ENCODE peak calls at places on chromosomes 4 and X, in four cellular contexts. G is suprapubic skin, K is right lobe of liver, O is pancreas. I is an unnamed sample. For H3K27me3 and H3K36me3, the result is how much of the 10 kb centered on the place peaks cover.

GRCh38 chrX:155108427-155108826 is 37.1 kb downstream of the BRCC3 start:
- DNase-seq in G (no peak), K (no peak), O (no peak), I (no peak)

GRCh38 chr4:113077611-113078010 is 28.2 kb downstream of the ANK2 start:
- DNase-seq in G (no peak), K (no peak), O (no peak), I (no peak)

GRCh38 chr4:26048378-26048882 is 134.4 kb downstream of the SMIM20 start:
- DNase-seq in G (peak), K (no peak), O (no peak), I (peak)

GRCh38 chrX:100648601-100649417 is 4.8 kb downstream of the SRPX2 start:
- DNase-seq in G (no peak), K (no peak), O (no peak), I (no peak)

GRCh38 chr4:8559011-8559410 is 21.2 kb upstream of the GPR78 start:
- DNase-seq in G (peak), K (no peak), O (peak), I (no peak)

GRCh38 chr4:153555730-153556440 is 89.7 kb downstream of the TMEM131L start:
- DNase-seq in G (no peak), K (peak), O (peak), I (peak)

GRCh38 chr4:145230726-145231125 is 50.3 kb upstream of the OTUD4 start:
- DNase-seq in G (no peak), K (no peak), O (no peak), I (no peak)

GRCh38 chrX:8815460-8816065 is 14.4 kb upstream of the FAM9A start:
- DNase-seq in G (no peak), K (no peak), O (no peak), I (no peak)

GRCh38 chr4:24664956-24665355 is 80.6 kb upstream of the DHX15 start:
- DNase-seq in G (no peak), K (no peak), O (no peak), I (no peak)

GRCh38 chr4:72966652-72967051 is 102.9 kb downstream of the COX18 start:
- DNase-seq in G (no peak), K (no peak), O (no peak), I (no peak)

GRCh38 chr4:143083811-143084472 is 100.8 kb upstream of the USP38 start:
- DNase-seq in G (no peak), K (no peak), O (no peak), I (no peak)

GRCh38 chr4:154018659-154019058 is 229.8 kb upstream of the SFRP2 start:
- DNase-seq in G (no peak), K (no peak), O (no peak), I (no peak)

GRCh38 chr4:125639182-125639621 is 324.4 kb downstream of the FAT4 start:
- DNase-seq in G (no peak), K (peak), O (no peak), I (no peak)

GRCh38 chr4:101201421-101201820 is 145.9 kb downstream of the PPP3CA start:
- DNase-seq in G (no peak), K (no peak), O (no peak), I (no peak)

GRCh38 chr4:101198741-101199339 is 148.5 kb downstream of the PPP3CA start:
- DNase-seq in G (no peak), K (no peak), O (no peak), I (no peak)

GRCh38 chr4:101199507-101200285 is 147.6 kb downstream of the PPP3CA start:
- DNase-seq in G (no peak), K (no peak), O (no peak), I (no peak)

GRCh38 chr4:101200561-101200960 is 146.8 kb downstream of the PPP3CA start:
- DNase-seq in G (no peak), K (no peak), O (no peak), I (no peak)

DNA sequence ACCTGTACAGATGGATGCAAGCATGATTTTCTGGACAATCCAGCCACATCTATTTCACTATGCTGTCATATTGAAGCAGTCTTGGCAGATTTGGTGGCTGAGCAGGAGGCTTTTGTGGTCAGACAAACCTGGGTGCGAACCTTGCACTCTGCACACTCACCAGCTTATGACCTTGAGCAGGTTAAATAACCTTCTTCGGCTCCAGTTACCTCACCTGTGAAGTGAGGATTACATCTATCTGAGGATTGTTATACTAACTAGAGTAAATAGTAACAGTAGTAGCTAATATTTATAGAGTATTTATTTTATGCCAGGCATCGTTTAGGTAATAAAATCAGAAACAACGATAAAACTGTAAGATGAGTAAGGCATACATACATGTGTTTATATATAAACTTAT is 150.0 kb downstream of the PPP3CA start:
- DNase-seq in G (no peak), K (no peak), O (no peak), I (no peak)
- H3K27ac ChIP-seq in G (no peak), K (no peak), O (no peak), I (no peak)

GRCh38 chrX:625137-625691 is 5.4 kb upstream of the SHOX start:
- DNase-seq in G (no peak), K (no peak), O (no peak), I (no peak)
- H3K27me3 ChIP-seq in G (half or more), K (under half), O (under half), I (under half)

GRCh38 chr4:118817178-118817930 is 18.6 kb downstream of the SEC24D start:
- DNase-seq in G (no peak), K (no peak), O (no peak), I (no peak)
- H3K36me3 ChIP-seq in G (under half), K (under half), O (under half), I (under half)

GRCh38 chr4:67749286-67749685 is 4.9 kb downstream of the GNRHR start:
- DNase-seq in G (no peak), K (no peak), O (no peak), I (no peak)

GRCh38 chr4:67751260-67751659 is 2.9 kb downstream of the GNRHR start:
- DNase-seq in G (no peak), K (no peak), O (no peak), I (no peak)

GRCh38 chr4:67750691-67751090 is 3.5 kb downstream of the GNRHR start:
- DNase-seq in G (no peak), K (no peak), O (no peak), I (no peak)

GRCh38 chr4:67755974-67756373 is 1.8 kb upstream of the GNRHR start:
- DNase-seq in G (no peak), K (no peak), O (no peak), I (no peak)

GRCh38 chr4:67754288-67754687 is at the start of gene GNRHR:
- DNase-seq in G (no peak), K (no peak), O (no peak), I (no peak)
- H3K27ac ChIP-seq in G (no peak), K (no peak), O (no peak), I (no peak)

I was measured in sigmoid colon.